ENCODE peak calls at places on chromosomes 2 and 18, in six cellular contexts. I is WERI-Rb-1, R is fibroblast of mammary gland, Z is heart left ventricle, U is progenitor cell of endocrine pancreas, M is AG04449. P is an unnamed sample.

GRCh38 chr2:150133623-150134022 is 353.8 kb downstream of the RND3 start:
- DNase-seq in I (no peak), R (peak), Z (no peak), U (no peak), M (no peak), P (no peak)

GRCh38 chr2:96099861-96100798 is 16.2 kb downstream of the ADRA2B start:
- DNase-seq in I (peak), R (no peak), Z (no peak), U (no peak), M (no peak), P (no peak)

GRCh38 chr2:141555876-141556470 is 574.8 kb downstream of the LRP1B start:
- DNase-seq in I (no peak), R (no peak), Z (no peak), U (no peak), M (no peak), P (no peak)

GRCh38 chr2:26581266-26581990 is 59.7 kb downstream of the CIB4 start:
- DNase-seq in I (peak), R (no peak), Z (peak), U (no peak), M (no peak), P (no peak)

GRCh38 chr18:3256693-3257626 is 5.0 kb upstream of the MYL12B start:
- DNase-seq in I (no peak), R (peak), Z (no peak), U (no peak), M (no peak), P (peak)

GRCh38 chr2:221153226-221153625 is 418.9 kb downstream of the EPHA4 start:
- DNase-seq in I (no peak), R (no peak), Z (no peak), U (no peak), M (no peak), P (no peak)

GRCh38 chr2:218631837-218632236 is 24.1 kb downstream of the PLCD4 start:
- DNase-seq in I (no peak), R (peak), Z (no peak), U (no peak), M (no peak), P (no peak)

GRCh38 chr2:148048475-148049221 is 27.8 kb downstream of the MBD5 start:
- DNase-seq in I (no peak), R (peak), Z (no peak), U (no peak), M (no peak), P (no peak)

GRCh38 chr18:48545690-48546365 is 7.0 kb downstream of the CTIF start:
- DNase-seq in I (peak), R (peak), Z (peak), U (no peak), M (no peak), P (peak)

GRCh38 chr18:11119962-11120361 is 29.4 kb downstream of the PIEZO2 start:
- DNase-seq in I (no peak), R (no peak), Z (no peak), U (no peak), M (no peak), P (no peak)

GRCh38 chr2:119389615-119390306 is 23.0 kb downstream of the DBI start:
- DNase-seq in I (no peak), R (peak), Z (peak), U (no peak), M (no peak), P (peak)

GRCh38 chr18:79582978-79583377 is 96.6 kb upstream of the CTDP1 start:
- DNase-seq in I (peak), R (no peak), Z (no peak), U (no peak), M (no peak), P (no peak)

GRCh38 chr2:216408426-216409315 is 3.6 kb upstream of the SMARCAL1 start:
- DNase-seq in I (peak), R (no peak), Z (no peak), U (no peak), M (no peak), P (no peak)

GRCh38 chr2:8405334-8405733 is 276.5 kb upstream of the ID2 start:
- DNase-seq in I (no peak), R (no peak), Z (no peak), U (no peak), M (no peak), P (no peak)

GRCh38 chr2:196925768-196926561 is 542 bp downstream of the PGAP1 start:
- DNase-seq in I (peak), R (peak), Z (peak), U (peak), M (no peak), P (peak)

DNA sequence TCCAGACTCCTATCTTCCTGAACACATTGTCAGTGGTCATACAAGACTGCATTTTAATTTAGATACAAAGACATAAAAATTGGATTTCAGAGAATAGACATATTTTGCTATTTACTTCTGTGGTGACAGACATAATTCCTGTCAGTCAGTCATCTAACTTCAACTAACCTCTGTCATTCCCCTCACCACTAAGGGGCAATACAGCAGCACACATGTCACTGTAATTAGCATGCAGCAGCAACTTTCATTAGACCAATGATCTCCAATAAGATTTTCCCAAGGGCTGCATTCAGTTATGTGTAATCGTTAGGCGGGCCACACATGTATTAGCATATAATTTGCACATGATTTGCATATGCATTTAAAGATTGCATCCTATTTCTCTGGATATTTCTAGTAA is 624.5 kb downstream of the NR4A2 start:
- DNase-seq in I (peak), R (no peak), Z (no peak), U (no peak), M (no peak), P (no peak)
- TF ChIP-seq CTCF in I (no peak), R (no peak), Z (no peak), U (no peak), M (no peak), P (no peak)

DNA sequence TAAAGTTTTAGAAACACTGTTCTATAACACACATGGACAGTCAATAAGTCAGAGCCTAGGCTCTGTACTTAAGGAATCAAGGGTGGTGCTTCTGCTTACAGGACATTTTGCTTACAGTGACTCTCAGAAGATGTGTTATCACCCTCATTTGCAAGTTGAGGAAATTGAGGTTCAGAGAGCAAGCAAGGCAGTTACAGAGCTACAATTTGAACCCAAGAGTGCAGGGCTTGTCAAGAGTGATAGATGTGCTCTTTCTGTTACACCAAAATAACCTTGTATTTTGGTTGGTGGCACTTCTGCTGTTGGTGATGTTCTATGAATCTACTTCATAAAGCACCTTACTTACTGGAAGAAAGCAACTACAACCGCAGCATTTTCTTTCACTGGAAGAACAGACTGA is 170.2 kb downstream of the THADA start:
- DNase-seq in I (no peak), R (no peak), Z (no peak), U (no peak), M (no peak), P (no peak)
- TF ChIP-seq CTCF in I (no peak), R (no peak), Z (no peak), U (no peak), M (no peak), P (no peak)

DNA sequence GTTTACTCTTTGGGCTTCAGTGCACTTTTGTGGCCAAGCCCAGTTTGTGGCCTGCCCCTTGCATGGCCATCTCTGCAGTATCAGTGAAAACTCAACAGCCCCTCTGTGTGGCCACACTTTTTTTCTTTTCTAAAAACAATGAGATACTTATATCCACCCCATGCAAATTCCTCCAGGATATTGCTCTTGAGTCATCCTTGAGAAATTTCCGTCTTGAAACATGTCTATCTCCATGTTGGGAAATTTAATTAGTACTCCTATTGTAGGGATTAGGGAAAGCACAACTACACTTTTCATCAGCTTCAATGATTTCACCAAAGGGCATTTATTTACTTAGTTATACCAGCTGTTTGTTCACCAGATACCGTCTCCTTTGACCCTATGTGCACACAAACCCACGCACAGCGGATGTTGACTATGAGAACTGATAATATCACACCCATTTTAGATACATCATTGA is 993.1 kb downstream of the TSN start:
- DNase-seq in I (no peak), R (peak), Z (no peak), U (no peak), M (peak), P (no peak)
- TF ChIP-seq CTCF in I (no peak), R (no peak), Z (no peak), U (no peak), M (no peak), P (no peak)

GRCh38 chr2:62760555-62760954 is 55.0 kb downstream of the EHBP1 start:
- DNase-seq in I (no peak), R (peak), Z (no peak), U (no peak), M (no peak), P (no peak)
- TF ChIP-seq CTCF in I (no peak), R (no peak), Z (no peak), U (no peak), M (no peak), P (no peak)

P was measured in stomach.